ENCODE peak calls at places on chromosomes 12 and 14, in ten cellular contexts. B is effector memory CD4-positive, alpha-beta T cell; L is tibial nerve; T is neural progenitor cell; W is Panc1; R is K562; F is psoas muscle; S is CD4-positive, CD25-positive, alpha-beta regulatory T cell; O is upper lobe of right lung; H is sigmoid colon. J is an unnamed sample.

GRCh38 chr12:56220611-56221232 is 1.0 kb downstream of the RNF41 start:
- DNase-seq in B (no peak), L (no peak), T (no peak), W (no peak), R (no peak), F (no peak), S (no peak), O (peak; percentile 71), H (no peak), J (peak; percentile 20)

GRCh38 chr14:87898301-87898700 is 94.7 kb downstream of the GALC start:
- DNase-seq in B (no peak), L (no peak), T (no peak), W (no peak), R (no peak), F (no peak), S (no peak), O (no peak), H (no peak), J (no peak)

GRCh38 chr12:7497661-7498060 is 5.9 kb downstream of the CD163 start:
- DNase-seq in B (no peak), L (no peak), T (no peak), W (no peak), R (no peak), F (no peak), S (no peak), O (no peak), H (no peak), J (no peak)

GRCh38 chr14:22598099-22598895 is at the start of gene ABHD4:
- DNase-seq in B (peak; percentile 47), L (peak; percentile 76), T (peak; percentile 90), W (no peak), R (peak; percentile 69), F (peak; percentile 86), S (peak; percentile 41), O (peak; percentile 93), H (peak; percentile 91), J (peak; percentile 32)

GRCh38 chr12:127125607-127126259 is 1141.2 kb upstream of the TMEM132C start:
- DNase-seq in B (no peak), L (no peak), T (no peak), W (no peak), R (peak; percentile 88), F (no peak), S (no peak), O (no peak), H (no peak), J (no peak)

GRCh38 chr12:402127-402456 is 648 bp downstream of the CCDC77 start:
- DNase-seq in B (no peak), L (no peak), T (peak; percentile 67), W (no peak), R (peak; percentile 11), F (no peak), S (no peak), O (no peak), H (no peak), J (no peak)

GRCh38 chr14:105168093-105168420 is 519 bp downstream of the JAG2 start:
- DNase-seq in B (no peak), L (no peak), T (no peak), W (no peak), R (peak; percentile 41), F (no peak), S (no peak), O (no peak), H (no peak), J (no peak)

GRCh38 chr14:76770521-76771431 is 9.5 kb downstream of the VASH1 start:
- DNase-seq in B (no peak), L (no peak), T (no peak), W (no peak), R (no peak), F (no peak), S (no peak), O (peak; percentile 43), H (peak; percentile 19), J (no peak)

GRCh38 chr14:89221109-89221508 is 195.9 kb downstream of the FOXN3 start:
- DNase-seq in B (no peak), L (no peak), T (no peak), W (no peak), R (no peak), F (no peak), S (peak; percentile 52), O (no peak), H (no peak), J (peak; percentile 18)

GRCh38 chr12:46361667-46362034 is 10.9 kb downstream of the SLC38A2 start:
- DNase-seq in B (no peak), L (no peak), T (no peak), W (no peak), R (no peak), F (no peak), S (no peak), O (no peak), H (no peak), J (no peak)

GRCh38 chr12:44334347-44334746 is 498.5 kb downstream of the TMEM117 start:
- DNase-seq in B (no peak), L (no peak), T (no peak), W (no peak), R (no peak), F (no peak), S (no peak), O (no peak), H (no peak), J (no peak)

GRCh38 chr12:14884458-14884878 is 1.2 kb downstream of the MGP start:
- DNase-seq in B (peak; percentile 64), L (peak; percentile 79), T (no peak), W (no peak), R (no peak), F (peak; percentile 77), S (peak; percentile 84), O (peak; percentile 79), H (peak; percentile 95), J (peak; percentile 93)

GRCh38 chr14:76644875-76645518 is 116.3 kb upstream of the VASH1 start:
- DNase-seq in B (no peak), L (no peak), T (peak; percentile 84), W (no peak), R (peak; percentile 55), F (no peak), S (no peak), O (no peak), H (peak; percentile 58), J (no peak)

GRCh38 chr12:65524666-65525065 is 246.2 kb downstream of the MSRB3 start:
- DNase-seq in B (no peak), L (no peak), T (no peak), W (no peak), R (no peak), F (no peak), S (no peak), O (no peak), H (no peak), J (no peak)

GRCh38 chr14:74246561-74246960 is 7.3 kb downstream of the VSX2 start:
- DNase-seq in B (no peak), L (no peak), T (peak; percentile 45), W (no peak), R (no peak), F (no peak), S (no peak), O (no peak), H (no peak), J (no peak)
- H3K4me1 ChIP-seq in B (peaks cover 7% of the 10 kb centered on the region), L (no peaks in the 10 kb centered on the region), T (peaks cover 24% of the 10 kb centered on the region), W (no peaks in the 10 kb centered on the region), R (no peaks in the 10 kb centered on the region), F (peaks cover 6% of the 10 kb centered on the region), S (peaks cover 5% of the 10 kb centered on the region), O (peaks cover 4% of the 10 kb centered on the region), H (peaks cover 11% of the 10 kb centered on the region), J (peaks cover 3% of the 10 kb centered on the region)

DNA sequence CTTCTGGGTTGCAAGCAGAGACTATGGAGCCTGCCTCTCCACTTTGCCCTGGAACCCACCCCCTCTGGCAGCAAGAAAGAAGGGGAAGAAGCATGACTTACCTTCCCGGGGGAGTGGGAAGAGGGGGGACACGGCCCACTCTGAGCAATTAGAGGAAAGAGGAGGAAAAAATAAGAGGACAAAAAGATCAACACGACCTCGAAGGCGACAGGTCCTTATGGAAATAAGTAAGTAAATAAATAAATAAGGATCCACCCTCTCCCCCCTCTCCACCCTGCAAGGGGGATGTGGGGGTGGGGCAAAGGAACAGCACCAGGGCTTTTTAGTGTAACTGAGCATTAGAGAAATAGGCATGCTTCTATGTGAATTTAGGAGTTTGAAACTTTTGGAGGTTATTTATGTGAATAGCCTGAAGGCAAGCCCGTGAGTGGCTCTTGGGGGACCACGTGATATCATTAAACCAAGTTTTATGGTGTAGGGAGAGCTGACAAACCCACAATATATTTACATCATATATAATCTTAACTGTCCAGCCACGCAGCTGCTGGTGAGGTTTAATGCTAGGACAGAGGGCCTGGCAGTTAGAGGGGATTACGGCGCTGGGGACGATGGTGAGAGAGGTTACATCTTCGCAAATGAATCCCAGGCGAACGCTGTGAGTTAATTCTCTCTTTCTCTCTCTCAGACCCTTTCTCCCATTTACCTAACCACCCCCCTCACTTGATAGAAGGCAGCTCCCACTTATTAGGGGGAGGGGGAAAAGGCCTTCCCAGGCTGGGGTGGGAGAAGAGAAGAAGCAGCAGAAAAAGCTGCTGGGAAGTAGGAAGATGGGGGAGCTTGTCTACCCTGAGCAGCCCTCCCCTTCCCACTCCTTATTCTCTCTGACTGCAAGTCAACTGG is 4.8 kb downstream of the HOXC5 start:
- DNase-seq in B (no peak), L (no peak), T (no peak), W (no peak), R (no peak), F (no peak), S (no peak), O (no peak), H (no peak), J (no peak)
- H3K4me3 ChIP-seq in B (no peak overlapping the region), L (no peak overlapping the region), T (no peak overlapping the region), W (no peak overlapping the region), R (no peak overlapping the region), F (no peak overlapping the region), S (no peak overlapping the region), O (no peak overlapping the region), H (no peak overlapping the region), J (no peak overlapping the region)

DNA sequence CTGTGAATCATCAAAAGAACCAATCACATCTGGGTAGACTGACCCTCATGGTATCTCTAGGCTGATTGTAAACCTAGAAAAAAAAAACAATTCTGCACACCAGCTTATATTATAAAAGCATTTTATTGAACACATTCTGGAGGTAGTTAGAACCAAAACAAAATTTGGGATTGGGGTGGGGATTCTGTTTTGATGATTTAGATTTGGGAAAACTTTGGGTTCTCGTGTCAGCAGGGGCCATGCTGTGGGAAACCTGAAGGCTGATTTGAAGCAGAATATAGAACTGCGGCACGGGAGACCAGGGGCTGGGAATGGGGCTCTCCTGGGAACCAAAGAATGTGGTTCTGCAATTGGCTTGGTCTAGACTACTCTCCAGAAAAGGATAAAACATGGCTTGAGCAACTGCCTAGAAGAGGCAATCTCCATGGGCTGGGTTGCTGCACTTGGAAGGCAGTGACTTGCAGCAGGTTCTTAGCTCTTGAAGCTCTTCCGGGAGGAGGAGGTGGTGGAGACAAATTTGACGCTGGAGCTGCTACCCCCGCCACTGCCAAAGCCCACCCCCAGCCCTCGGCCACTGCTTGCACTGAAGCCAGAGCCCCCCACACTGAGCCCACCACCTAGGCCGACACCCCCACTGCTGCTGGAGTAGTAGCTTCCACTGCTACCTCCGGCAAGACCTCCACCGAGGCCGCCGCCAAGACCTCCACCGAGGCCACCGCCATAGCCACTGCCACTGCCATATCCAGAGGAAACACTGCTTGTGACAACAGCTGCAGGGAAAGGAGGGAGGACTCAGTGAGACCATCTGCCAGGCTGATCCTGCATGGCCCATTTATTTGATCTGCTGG is 5.5 kb downstream of the KRT5 start:
- DNase-seq in B (no peak), L (no peak), T (no peak), W (no peak), R (no peak), F (no peak), S (no peak), O (no peak), H (no peak), J (no peak)
- H3K27ac ChIP-seq in B (no peak overlapping the region), L (no peak overlapping the region), T (no peak overlapping the region), W (no peak overlapping the region), R (no peak overlapping the region), F (no peak overlapping the region), S (no peak overlapping the region), O (no peak overlapping the region), H (peak overlapping the region; percentile 60), J (no peak overlapping the region)

GRCh38 chr12:50615534-50616296 is 110.9 kb downstream of the DIP2B start:
- DNase-seq in B (no peak), L (no peak), T (no peak), W (peak; percentile 56), R (peak; percentile 47), F (no peak), S (no peak), O (no peak), H (no peak), J (no peak)
- H3K4me1 ChIP-seq in B (no peaks in the 10 kb centered on the region), L (no peaks in the 10 kb centered on the region), T (peaks cover 24% of the 10 kb centered on the region), W (peaks cover 65% of the 10 kb centered on the region), R (peaks cover 59% of the 10 kb centered on the region), F (peaks cover 49% of the 10 kb centered on the region), S (peaks cover 8% of the 10 kb centered on the region), O (peaks cover 25% of the 10 kb centered on the region), H (peaks cover 59% of the 10 kb centered on the region), J (peaks cover 12% of the 10 kb centered on the region)

J was measured in naive thymus-derived CD4-positive, alpha-beta T cell.